ENCODE peak calls at places on chromosome 4, in seven cellular contexts. O is omental fat pad; L is fibroblast of lung; Z is prostate gland; T is astrocyte of the cerebellum; S is CD4-positive, alpha-beta T cell; M is natural killer cell. I is an unnamed sample.

GRCh38 chr4:56433280-56433679 is 2.1 kb downstream of the PPAT start:
- DNase-seq in O (no peak), L (no peak), Z (no peak), T (no peak), S (no peak), M (no peak), I (no peak)

GRCh38 chr4:84952004-84952403 is 14.5 kb downstream of the WDFY3 start:
- DNase-seq in O (no peak), L (peak; percentile 35), Z (peak; percentile 53), T (peak; percentile 49), S (no peak), M (no peak), I (no peak)

GRCh38 chr4:42703776-42704175 is 46.9 kb upstream of the ATP8A1 start:
- DNase-seq in O (no peak), L (no peak), Z (no peak), T (no peak), S (no peak), M (no peak), I (no peak)

GRCh38 chr4:114941522-114941921 is 171.9 kb downstream of the NDST4 start:
- DNase-seq in O (no peak), L (no peak), Z (no peak), T (no peak), S (no peak), M (no peak), I (no peak)

GRCh38 chr4:1216869-1217294 is 32.0 kb downstream of the CTBP1 start:
- DNase-seq in O (no peak), L (no peak), Z (no peak), T (no peak), S (peak; percentile 65), M (peak; percentile 49), I (peak; percentile 64)

GRCh38 chr4:159390648-159391047 is 287.8 kb downstream of the RAPGEF2 start:
- DNase-seq in O (no peak), L (peak; percentile 91), Z (peak; percentile 16), T (peak; percentile 98), S (no peak), M (no peak), I (no peak)

GRCh38 chr4:41538887-41539498 is 1.0 kb downstream of the LIMCH1 start:
- DNase-seq in O (no peak), L (no peak), Z (peak; percentile 37), T (no peak), S (no peak), M (no peak), I (no peak)

GRCh38 chr4:16875487-16875886 is 23.0 kb downstream of the LDB2 start:
- DNase-seq in O (no peak), L (peak; percentile 31), Z (no peak), T (no peak), S (no peak), M (no peak), I (no peak)

GRCh38 chr4:22216278-22216677 is 267.7 kb upstream of the KCNIP4 start:
- DNase-seq in O (no peak), L (no peak), Z (no peak), T (no peak), S (no peak), M (no peak), I (no peak)

GRCh38 chr4:673349-674091 is 556 bp downstream of the ATP5ME start:
- DNase-seq in O (no peak), L (no peak), Z (peak; percentile 23), T (no peak), S (no peak), M (no peak), I (peak; percentile 52)

GRCh38 chr4:57044996-57045395 is 65.2 kb downstream of the IGFBP7 start:
- DNase-seq in O (no peak), L (no peak), Z (no peak), T (peak; percentile 49), S (no peak), M (no peak), I (no peak)

GRCh38 chr4:45957353-45957752 is 166.5 kb downstream of the GABRG1 start:
- DNase-seq in O (no peak), L (no peak), Z (no peak), T (no peak), S (no peak), M (no peak), I (no peak)

GRCh38 chr4:54231419-54232150 is 2.5 kb downstream of the PDGFRA start:
- DNase-seq in O (no peak), L (peak; percentile 74), Z (no peak), T (no peak), S (no peak), M (no peak), I (no peak)

GRCh38 chr4:141248029-141248428 is 27.3 kb downstream of the ZNF330 start:
- DNase-seq in O (no peak), L (peak; percentile 90), Z (no peak), T (no peak), S (no peak), M (no peak), I (no peak)

GRCh38 chr4:57355066-57355465 is 244.9 kb upstream of the IGFBP7 start:
- DNase-seq in O (no peak), L (no peak), Z (no peak), T (no peak), S (no peak), M (no peak), I (no peak)

GRCh38 chr4:151485541-151486131 is 76.7 kb downstream of the FHIP1A start:
- DNase-seq in O (no peak), L (no peak), Z (no peak), T (no peak), S (no peak), M (no peak), I (no peak)

GRCh38 chr4:55336138-55337034 is 9.7 kb upstream of the SRD5A3 start:
- DNase-seq in O (no peak), L (no peak), Z (no peak), T (no peak), S (no peak), M (no peak), I (no peak)

GRCh38 chr4:6732441-6733357 is 16.7 kb downstream of the BLOC1S4 start:
- DNase-seq in O (peak; percentile 41), L (peak; percentile 91), Z (no peak), T (peak; percentile 74), S (no peak), M (no peak), I (peak; percentile 69)

GRCh38 chr4:118282692-118283091 is 70.1 kb downstream of the PRSS12 start:
- DNase-seq in O (no peak), L (peak; percentile 80), Z (no peak), T (no peak), S (no peak), M (no peak), I (no peak)

GRCh38 chr4:73978886-73979285 is 2.9 kb downstream of the PF4 start:
- DNase-seq in O (no peak), L (peak; percentile 92), Z (no peak), T (peak; percentile 69), S (no peak), M (no peak), I (no peak)

GRCh38 chr4:149911371-149911770 is 95.7 kb upstream of the IQCM start:
- DNase-seq in O (no peak), L (no peak), Z (no peak), T (no peak), S (no peak), M (no peak), I (no peak)

GRCh38 chr4:6420972-6421371 is 51.4 kb downstream of the PPP2R2C start:
- DNase-seq in O (no peak), L (no peak), Z (no peak), T (no peak), S (no peak), M (no peak), I (no peak)

GRCh38 chr4:98577956-98578355 is 80.5 kb downstream of the TSPAN5 start:
- DNase-seq in O (no peak), L (no peak), Z (no peak), T (peak; percentile 53), S (no peak), M (no peak), I (no peak)

GRCh38 chr4:184463158-184463557 is 11.2 kb downstream of the IRF2 start:
- DNase-seq in O (no peak), L (no peak), Z (no peak), T (no peak), S (no peak), M (no peak), I (no peak)

GRCh38 chr4:184462724-184463123 is 11.6 kb downstream of the IRF2 start:
- DNase-seq in O (no peak), L (no peak), Z (no peak), T (no peak), S (no peak), M (no peak), I (no peak)

GRCh38 chr4:184463856-184464255 is 10.5 kb downstream of the IRF2 start:
- DNase-seq in O (no peak), L (no peak), Z (no peak), T (no peak), S (no peak), M (no peak), I (no peak)

GRCh38 chr4:184464759-184465454 is 9.4 kb downstream of the IRF2 start:
- DNase-seq in O (no peak), L (no peak), Z (no peak), T (no peak), S (no peak), M (no peak), I (no peak)

DNA sequence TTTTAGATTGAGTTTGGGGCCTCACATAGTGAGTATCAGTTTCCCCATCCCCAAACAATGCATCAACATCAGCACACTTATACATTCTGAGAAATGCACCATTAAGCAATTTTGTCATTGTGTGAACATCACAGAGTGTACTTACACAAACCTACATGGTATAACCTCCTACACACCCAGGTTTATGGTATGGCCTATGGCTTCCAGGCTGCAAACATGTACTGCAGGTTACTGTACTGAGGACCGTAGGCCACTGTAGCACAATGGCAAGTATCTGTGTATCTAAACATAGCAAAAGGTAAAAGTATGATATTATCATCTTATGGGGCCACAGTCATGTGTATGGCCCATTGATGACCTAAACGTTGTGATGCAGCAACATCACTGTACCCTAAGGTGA is 7.7 kb downstream of the IRF2 start:
- DNase-seq in O (no peak), L (no peak), Z (no peak), T (no peak), S (no peak), M (no peak), I (no peak)
- TF ChIP-seq CTCF in O (no peak), L (no peak), Z (no peak), T (no peak), S (no peak), M (no peak), I (no peak)

DNA sequence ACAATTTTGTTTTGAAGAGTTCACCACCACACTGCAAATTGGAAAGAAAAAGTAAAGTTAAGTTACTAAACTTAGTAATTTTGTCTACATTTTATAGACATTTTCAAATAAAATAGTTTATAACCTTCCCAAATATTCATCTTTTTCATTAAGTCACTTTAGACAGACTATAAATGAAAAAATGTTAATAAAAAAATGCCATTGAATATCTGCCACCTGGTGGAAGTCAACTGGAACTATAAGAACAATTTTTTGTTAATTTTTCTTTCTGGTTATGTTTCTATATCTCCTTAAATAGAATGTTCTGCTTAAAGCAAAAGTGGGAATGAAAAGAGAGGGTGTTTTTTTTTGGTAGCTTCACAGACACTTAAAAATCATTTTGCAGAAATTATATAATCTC is 534.4 kb upstream of the PCDH10 start:
- DNase-seq in O (no peak), L (peak; percentile 36), Z (no peak), T (peak; percentile 8), S (no peak), M (no peak), I (no peak)
- TF ChIP-seq CTCF in O (no peak), L (no peak), Z (no peak), T (no peak), S (no peak), M (no peak), I (peak; percentile 19)

GRCh38 chr4:88859191-88859812 is 161.7 kb upstream of the NAP1L5 start:
- DNase-seq in O (no peak), L (no peak), Z (no peak), T (no peak), S (no peak), M (no peak), I (no peak)
- TF ChIP-seq CTCF in O (no peak), L (no peak), Z (no peak), T (no peak), S (no peak), M (no peak), I (no peak)

GRCh38 chr4:186621959-186622553 is 66.7 kb upstream of the MTNR1A start:
- DNase-seq in O (no peak), L (peak; percentile 88), Z (no peak), T (peak; percentile 84), S (no peak), M (no peak), I (no peak)
- TF ChIP-seq CTCF in O (no peak), L (peak; percentile 68), Z (no peak), T (peak; percentile 84), S (no peak), M (no peak), I (no peak)